ENCODE peak calls at places on chromosomes 11 and 22, in seven cellular contexts. One of them, this sample, is unnamed.

GRCh38 chr11:113313601-113314000 is 782 bp upstream of the TTC12 start:
- DNase-seq in activated gamma-delta T cell treated with anti-CD3 and anti-CD28 coated beads, Interleukin-2, amount 50 U/mL, for 16 hours: no peak
- DNase-seq in activated CD4-positive, alpha-beta T cell treated with anti-CD3 and anti-CD28 coated beads, Interleukin-2, amount 10 ng/mL, durations not matched to agents 7 days and 5 days: no peak
- DNase-seq in transverse colon: no peak
- DNase-seq in stimulated activated CD4-positive, alpha-beta T cell treated with anti-CD3 and anti-CD28 coated beads, Interleukin-1b, Interleukin-23, amount 100 ng/mL, for 4 hours: no peak
- DNase-seq in small intestine: no peak
- DNase-seq in neural crest cell: no peak
- DNase-seq in this sample: no peak

GRCh38 chr22:21623402-21623970 is 6.3 kb downstream of the YDJC start:
- DNase-seq in activated gamma-delta T cell treated with anti-CD3 and anti-CD28 coated beads, Interleukin-2, amount 50 U/mL, for 16 hours: no peak
- DNase-seq in neural crest cell: no peak
- DNase-seq in small intestine: no peak
- DNase-seq in stimulated activated CD4-positive, alpha-beta T cell treated with anti-CD3 and anti-CD28 coated beads, Interleukin-1b, Interleukin-23, amount 100 ng/mL, for 4 hours: no peak
- DNase-seq in activated CD4-positive, alpha-beta T cell treated with anti-CD3 and anti-CD28 coated beads, Interleukin-2, amount 10 ng/mL, durations not matched to agents 7 days and 5 days: no peak
- DNase-seq in transverse colon: no peak
- DNase-seq in this sample: no peak

GRCh38 chr11:41784513-41785335 is 325.3 kb upstream of the LRRC4C start:
- DNase-seq in transverse colon: peak
- DNase-seq in activated CD4-positive, alpha-beta T cell treated with anti-CD3 and anti-CD28 coated beads, Interleukin-2, amount 10 ng/mL, durations not matched to agents 7 days and 5 days: no peak
- DNase-seq in neural crest cell: no peak
- DNase-seq in small intestine: peak
- DNase-seq in stimulated activated CD4-positive, alpha-beta T cell treated with anti-CD3 and anti-CD28 coated beads, Interleukin-1b, Interleukin-23, amount 100 ng/mL, for 4 hours: no peak
- DNase-seq in activated gamma-delta T cell treated with anti-CD3 and anti-CD28 coated beads, Interleukin-2, amount 50 U/mL, for 16 hours: no peak
- DNase-seq in this sample: no peak

GRCh38 chr11:82794490-82794889 is 60.8 kb upstream of the FAM181B start:
- DNase-seq in neural crest cell: no peak
- DNase-seq in small intestine: no peak
- DNase-seq in transverse colon: no peak
- DNase-seq in activated CD4-positive, alpha-beta T cell treated with anti-CD3 and anti-CD28 coated beads, Interleukin-2, amount 10 ng/mL, durations not matched to agents 7 days and 5 days: no peak
- DNase-seq in stimulated activated CD4-positive, alpha-beta T cell treated with anti-CD3 and anti-CD28 coated beads, Interleukin-1b, Interleukin-23, amount 100 ng/mL, for 4 hours: no peak
- DNase-seq in activated gamma-delta T cell treated with anti-CD3 and anti-CD28 coated beads, Interleukin-2, amount 50 U/mL, for 16 hours: no peak
- DNase-seq in this sample: no peak

GRCh38 chr11:101003468-101003867 is 126.1 kb downstream of the PGR start:
- DNase-seq in transverse colon: no peak
- DNase-seq in small intestine: no peak
- DNase-seq in activated gamma-delta T cell treated with anti-CD3 and anti-CD28 coated beads, Interleukin-2, amount 50 U/mL, for 16 hours: no peak
- DNase-seq in stimulated activated CD4-positive, alpha-beta T cell treated with anti-CD3 and anti-CD28 coated beads, Interleukin-1b, Interleukin-23, amount 100 ng/mL, for 4 hours: no peak
- DNase-seq in neural crest cell: no peak
- DNase-seq in activated CD4-positive, alpha-beta T cell treated with anti-CD3 and anti-CD28 coated beads, Interleukin-2, amount 10 ng/mL, durations not matched to agents 7 days and 5 days: no peak
- DNase-seq in this sample: no peak

GRCh38 chr11:83583953-83584352 is 297.8 kb upstream of the CCDC90B start:
- DNase-seq in activated gamma-delta T cell treated with anti-CD3 and anti-CD28 coated beads, Interleukin-2, amount 50 U/mL, for 16 hours: no peak
- DNase-seq in activated CD4-positive, alpha-beta T cell treated with anti-CD3 and anti-CD28 coated beads, Interleukin-2, amount 10 ng/mL, durations not matched to agents 7 days and 5 days: no peak
- DNase-seq in transverse colon: no peak
- DNase-seq in small intestine: no peak
- DNase-seq in neural crest cell: no peak
- DNase-seq in stimulated activated CD4-positive, alpha-beta T cell treated with anti-CD3 and anti-CD28 coated beads, Interleukin-1b, Interleukin-23, amount 100 ng/mL, for 4 hours: no peak
- DNase-seq in this sample: no peak

GRCh38 chr11:36469063-36469462 is 41.0 kb downstream of the TRAF6 start:
- DNase-seq in stimulated activated CD4-positive, alpha-beta T cell treated with anti-CD3 and anti-CD28 coated beads, Interleukin-1b, Interleukin-23, amount 100 ng/mL, for 4 hours: no peak
- DNase-seq in activated gamma-delta T cell treated with anti-CD3 and anti-CD28 coated beads, Interleukin-2, amount 50 U/mL, for 16 hours: no peak
- DNase-seq in neural crest cell: no peak
- DNase-seq in activated CD4-positive, alpha-beta T cell treated with anti-CD3 and anti-CD28 coated beads, Interleukin-2, amount 10 ng/mL, durations not matched to agents 7 days and 5 days: no peak
- DNase-seq in small intestine: no peak
- DNase-seq in transverse colon: no peak
- DNase-seq in this sample: no peak

GRCh38 chr22:21984793-21985192 is 2.2 kb upstream of the TOP3B start:
- DNase-seq in activated CD4-positive, alpha-beta T cell treated with anti-CD3 and anti-CD28 coated beads, Interleukin-2, amount 10 ng/mL, durations not matched to agents 7 days and 5 days: no peak
- DNase-seq in activated gamma-delta T cell treated with anti-CD3 and anti-CD28 coated beads, Interleukin-2, amount 50 U/mL, for 16 hours: no peak
- DNase-seq in stimulated activated CD4-positive, alpha-beta T cell treated with anti-CD3 and anti-CD28 coated beads, Interleukin-1b, Interleukin-23, amount 100 ng/mL, for 4 hours: no peak
- DNase-seq in small intestine: peak
- DNase-seq in neural crest cell: peak
- DNase-seq in transverse colon: no peak
- DNase-seq in this sample: no peak

GRCh38 chr22:22168190-22168940 is 76.2 kb upstream of the VPREB1 start:
- DNase-seq in stimulated activated CD4-positive, alpha-beta T cell treated with anti-CD3 and anti-CD28 coated beads, Interleukin-1b, Interleukin-23, amount 100 ng/mL, for 4 hours: no peak
- DNase-seq in neural crest cell: no peak
- DNase-seq in activated CD4-positive, alpha-beta T cell treated with anti-CD3 and anti-CD28 coated beads, Interleukin-2, amount 10 ng/mL, durations not matched to agents 7 days and 5 days: no peak
- DNase-seq in activated gamma-delta T cell treated with anti-CD3 and anti-CD28 coated beads, Interleukin-2, amount 50 U/mL, for 16 hours: no peak
- DNase-seq in transverse colon: peak
- DNase-seq in small intestine: peak
- DNase-seq in this sample: no peak

GRCh38 chr11:43718373-43718772 is 37.8 kb downstream of the HSD17B12 start:
- DNase-seq in neural crest cell: no peak
- DNase-seq in stimulated activated CD4-positive, alpha-beta T cell treated with anti-CD3 and anti-CD28 coated beads, Interleukin-1b, Interleukin-23, amount 100 ng/mL, for 4 hours: no peak
- DNase-seq in activated gamma-delta T cell treated with anti-CD3 and anti-CD28 coated beads, Interleukin-2, amount 50 U/mL, for 16 hours: no peak
- DNase-seq in transverse colon: no peak
- DNase-seq in activated CD4-positive, alpha-beta T cell treated with anti-CD3 and anti-CD28 coated beads, Interleukin-2, amount 10 ng/mL, durations not matched to agents 7 days and 5 days: no peak
- DNase-seq in small intestine: no peak
- DNase-seq in this sample: no peak

GRCh38 chr11:47264119-47264915 is 5.6 kb upstream of the MADD start:
- DNase-seq in transverse colon: no peak
- DNase-seq in small intestine: no peak
- DNase-seq in activated gamma-delta T cell treated with anti-CD3 and anti-CD28 coated beads, Interleukin-2, amount 50 U/mL, for 16 hours: no peak
- DNase-seq in neural crest cell: no peak
- DNase-seq in activated CD4-positive, alpha-beta T cell treated with anti-CD3 and anti-CD28 coated beads, Interleukin-2, amount 10 ng/mL, durations not matched to agents 7 days and 5 days: no peak
- DNase-seq in stimulated activated CD4-positive, alpha-beta T cell treated with anti-CD3 and anti-CD28 coated beads, Interleukin-1b, Interleukin-23, amount 100 ng/mL, for 4 hours: no peak
- DNase-seq in this sample: no peak

GRCh38 chr11:69131644-69132300 is 24.0 kb upstream of the SMIM38 start:
- DNase-seq in activated CD4-positive, alpha-beta T cell treated with anti-CD3 and anti-CD28 coated beads, Interleukin-2, amount 10 ng/mL, durations not matched to agents 7 days and 5 days: no peak
- DNase-seq in stimulated activated CD4-positive, alpha-beta T cell treated with anti-CD3 and anti-CD28 coated beads, Interleukin-1b, Interleukin-23, amount 100 ng/mL, for 4 hours: no peak
- DNase-seq in transverse colon: peak
- DNase-seq in neural crest cell: peak
- DNase-seq in activated gamma-delta T cell treated with anti-CD3 and anti-CD28 coated beads, Interleukin-2, amount 50 U/mL, for 16 hours: no peak
- DNase-seq in small intestine: peak
- DNase-seq in this sample: no peak

GRCh38 chr11:122140535-122140934 is 24.5 kb upstream of the BLID start:
- DNase-seq in stimulated activated CD4-positive, alpha-beta T cell treated with anti-CD3 and anti-CD28 coated beads, Interleukin-1b, Interleukin-23, amount 100 ng/mL, for 4 hours: no peak
- DNase-seq in activated gamma-delta T cell treated with anti-CD3 and anti-CD28 coated beads, Interleukin-2, amount 50 U/mL, for 16 hours: no peak
- DNase-seq in small intestine: no peak
- DNase-seq in transverse colon: no peak
- DNase-seq in activated CD4-positive, alpha-beta T cell treated with anti-CD3 and anti-CD28 coated beads, Interleukin-2, amount 10 ng/mL, durations not matched to agents 7 days and 5 days: no peak
- DNase-seq in neural crest cell: no peak
- DNase-seq in this sample: no peak

GRCh38 chr11:20261526-20261925 is 101.3 kb upstream of the DBX1 start:
- DNase-seq in transverse colon: no peak
- DNase-seq in neural crest cell: no peak
- DNase-seq in small intestine: no peak
- DNase-seq in activated CD4-positive, alpha-beta T cell treated with anti-CD3 and anti-CD28 coated beads, Interleukin-2, amount 10 ng/mL, durations not matched to agents 7 days and 5 days: no peak
- DNase-seq in stimulated activated CD4-positive, alpha-beta T cell treated with anti-CD3 and anti-CD28 coated beads, Interleukin-1b, Interleukin-23, amount 100 ng/mL, for 4 hours: no peak
- DNase-seq in activated gamma-delta T cell treated with anti-CD3 and anti-CD28 coated beads, Interleukin-2, amount 50 U/mL, for 16 hours: no peak
- DNase-seq in this sample: no peak

GRCh38 chr11:62017878-62018642 is 50.6 kb upstream of the FTH1 start:
- DNase-seq in activated gamma-delta T cell treated with anti-CD3 and anti-CD28 coated beads, Interleukin-2, amount 50 U/mL, for 16 hours: no peak
- DNase-seq in stimulated activated CD4-positive, alpha-beta T cell treated with anti-CD3 and anti-CD28 coated beads, Interleukin-1b, Interleukin-23, amount 100 ng/mL, for 4 hours: no peak
- DNase-seq in neural crest cell: no peak
- DNase-seq in transverse colon: no peak
- DNase-seq in activated CD4-positive, alpha-beta T cell treated with anti-CD3 and anti-CD28 coated beads, Interleukin-2, amount 10 ng/mL, durations not matched to agents 7 days and 5 days: no peak
- DNase-seq in small intestine: no peak
- DNase-seq in this sample: no peak

GRCh38 chr11:116788534-116788933 is 711 bp upstream of the ZPR1 start:
- DNase-seq in activated gamma-delta T cell treated with anti-CD3 and anti-CD28 coated beads, Interleukin-2, amount 50 U/mL, for 16 hours: no peak
- DNase-seq in neural crest cell: no peak
- DNase-seq in small intestine: no peak
- DNase-seq in transverse colon: no peak
- DNase-seq in activated CD4-positive, alpha-beta T cell treated with anti-CD3 and anti-CD28 coated beads, Interleukin-2, amount 10 ng/mL, durations not matched to agents 7 days and 5 days: no peak
- DNase-seq in stimulated activated CD4-positive, alpha-beta T cell treated with anti-CD3 and anti-CD28 coated beads, Interleukin-1b, Interleukin-23, amount 100 ng/mL, for 4 hours: no peak
- DNase-seq in this sample: no peak

GRCh38 chr22:35830305-35830704 is 112.6 kb downstream of the APOL5 start:
- DNase-seq in transverse colon: no peak
- DNase-seq in activated CD4-positive, alpha-beta T cell treated with anti-CD3 and anti-CD28 coated beads, Interleukin-2, amount 10 ng/mL, durations not matched to agents 7 days and 5 days: no peak
- DNase-seq in activated gamma-delta T cell treated with anti-CD3 and anti-CD28 coated beads, Interleukin-2, amount 50 U/mL, for 16 hours: no peak
- DNase-seq in stimulated activated CD4-positive, alpha-beta T cell treated with anti-CD3 and anti-CD28 coated beads, Interleukin-1b, Interleukin-23, amount 100 ng/mL, for 4 hours: no peak
- DNase-seq in neural crest cell: no peak
- DNase-seq in small intestine: no peak
- DNase-seq in this sample: no peak

GRCh38 chr22:19494001-19494560 is 14.4 kb downstream of the CDC45 start:
- DNase-seq in activated CD4-positive, alpha-beta T cell treated with anti-CD3 and anti-CD28 coated beads, Interleukin-2, amount 10 ng/mL, durations not matched to agents 7 days and 5 days: no peak
- DNase-seq in neural crest cell: no peak
- DNase-seq in activated gamma-delta T cell treated with anti-CD3 and anti-CD28 coated beads, Interleukin-2, amount 50 U/mL, for 16 hours: no peak
- DNase-seq in stimulated activated CD4-positive, alpha-beta T cell treated with anti-CD3 and anti-CD28 coated beads, Interleukin-1b, Interleukin-23, amount 100 ng/mL, for 4 hours: no peak
- DNase-seq in small intestine: no peak
- DNase-seq in transverse colon: no peak
- DNase-seq in this sample: no peak

GRCh38 chr11:72015511-72016061 is 16.9 kb downstream of the IL18BP start:
- DNase-seq in transverse colon: no peak
- DNase-seq in small intestine: no peak
- DNase-seq in activated gamma-delta T cell treated with anti-CD3 and anti-CD28 coated beads, Interleukin-2, amount 50 U/mL, for 16 hours: no peak
- DNase-seq in activated CD4-positive, alpha-beta T cell treated with anti-CD3 and anti-CD28 coated beads, Interleukin-2, amount 10 ng/mL, durations not matched to agents 7 days and 5 days: no peak
- DNase-seq in neural crest cell: no peak
- DNase-seq in stimulated activated CD4-positive, alpha-beta T cell treated with anti-CD3 and anti-CD28 coated beads, Interleukin-1b, Interleukin-23, amount 100 ng/mL, for 4 hours: no peak
- DNase-seq in this sample: no peak

GRCh38 chr11:64015935-64016468 is 19.7 kb upstream of the FLRT1 start:
- DNase-seq in transverse colon: no peak
- DNase-seq in stimulated activated CD4-positive, alpha-beta T cell treated with anti-CD3 and anti-CD28 coated beads, Interleukin-1b, Interleukin-23, amount 100 ng/mL, for 4 hours: no peak
- DNase-seq in activated CD4-positive, alpha-beta T cell treated with anti-CD3 and anti-CD28 coated beads, Interleukin-2, amount 10 ng/mL, durations not matched to agents 7 days and 5 days: no peak
- DNase-seq in small intestine: no peak
- DNase-seq in activated gamma-delta T cell treated with anti-CD3 and anti-CD28 coated beads, Interleukin-2, amount 50 U/mL, for 16 hours: no peak
- DNase-seq in neural crest cell: no peak
- DNase-seq in this sample: no peak

GRCh38 chr11:20047006-20047405 is 113.3 kb downstream of the DBX1 start:
- DNase-seq in stimulated activated CD4-positive, alpha-beta T cell treated with anti-CD3 and anti-CD28 coated beads, Interleukin-1b, Interleukin-23, amount 100 ng/mL, for 4 hours: no peak
- DNase-seq in activated gamma-delta T cell treated with anti-CD3 and anti-CD28 coated beads, Interleukin-2, amount 50 U/mL, for 16 hours: no peak
- DNase-seq in activated CD4-positive, alpha-beta T cell treated with anti-CD3 and anti-CD28 coated beads, Interleukin-2, amount 10 ng/mL, durations not matched to agents 7 days and 5 days: no peak
- DNase-seq in transverse colon: no peak
- DNase-seq in neural crest cell: no peak
- DNase-seq in small intestine: no peak
- DNase-seq in this sample: no peak

GRCh38 chr11:65504671-65505433 is 6.0 kb downstream of the MALAT1 start:
- DNase-seq in neural crest cell: no peak
- DNase-seq in activated CD4-positive, alpha-beta T cell treated with anti-CD3 and anti-CD28 coated beads, Interleukin-2, amount 10 ng/mL, durations not matched to agents 7 days and 5 days: no peak
- DNase-seq in transverse colon: no peak
- DNase-seq in stimulated activated CD4-positive, alpha-beta T cell treated with anti-CD3 and anti-CD28 coated beads, Interleukin-1b, Interleukin-23, amount 100 ng/mL, for 4 hours: no peak
- DNase-seq in small intestine: no peak
- DNase-seq in activated gamma-delta T cell treated with anti-CD3 and anti-CD28 coated beads, Interleukin-2, amount 50 U/mL, for 16 hours: no peak
- DNase-seq in this sample: no peak

GRCh38 chr22:44360686-44361381 is 48.1 kb upstream of the SHISAL1 start:
- DNase-seq in small intestine: no peak
- DNase-seq in transverse colon: peak
- DNase-seq in neural crest cell: no peak
- DNase-seq in activated gamma-delta T cell treated with anti-CD3 and anti-CD28 coated beads, Interleukin-2, amount 50 U/mL, for 16 hours: no peak
- DNase-seq in activated CD4-positive, alpha-beta T cell treated with anti-CD3 and anti-CD28 coated beads, Interleukin-2, amount 10 ng/mL, durations not matched to agents 7 days and 5 days: no peak
- DNase-seq in stimulated activated CD4-positive, alpha-beta T cell treated with anti-CD3 and anti-CD28 coated beads, Interleukin-1b, Interleukin-23, amount 100 ng/mL, for 4 hours: no peak
- DNase-seq in this sample: no peak

GRCh38 chr11:63277345-63277943 is 34.0 kb upstream of the SLC22A25 start:
- DNase-seq in neural crest cell: no peak
- DNase-seq in small intestine: peak
- DNase-seq in activated gamma-delta T cell treated with anti-CD3 and anti-CD28 coated beads, Interleukin-2, amount 50 U/mL, for 16 hours: no peak
- DNase-seq in transverse colon: no peak
- DNase-seq in activated CD4-positive, alpha-beta T cell treated with anti-CD3 and anti-CD28 coated beads, Interleukin-2, amount 10 ng/mL, durations not matched to agents 7 days and 5 days: no peak
- DNase-seq in stimulated activated CD4-positive, alpha-beta T cell treated with anti-CD3 and anti-CD28 coated beads, Interleukin-1b, Interleukin-23, amount 100 ng/mL, for 4 hours: no peak
- DNase-seq in this sample: no peak

GRCh38 chr11:9922806-9923205 is 258.9 kb downstream of the SWAP70 start:
- DNase-seq in transverse colon: no peak
- DNase-seq in activated gamma-delta T cell treated with anti-CD3 and anti-CD28 coated beads, Interleukin-2, amount 50 U/mL, for 16 hours: no peak
- DNase-seq in activated CD4-positive, alpha-beta T cell treated with anti-CD3 and anti-CD28 coated beads, Interleukin-2, amount 10 ng/mL, durations not matched to agents 7 days and 5 days: no peak
- DNase-seq in small intestine: no peak
- DNase-seq in neural crest cell: no peak
- DNase-seq in stimulated activated CD4-positive, alpha-beta T cell treated with anti-CD3 and anti-CD28 coated beads, Interleukin-1b, Interleukin-23, amount 100 ng/mL, for 4 hours: no peak
- DNase-seq in this sample: no peak

GRCh38 chr22:45205624-45205925 is 35.1 kb downstream of the KIAA0930 start:
- DNase-seq in neural crest cell: no peak
- DNase-seq in transverse colon: no peak
- DNase-seq in stimulated activated CD4-positive, alpha-beta T cell treated with anti-CD3 and anti-CD28 coated beads, Interleukin-1b, Interleukin-23, amount 100 ng/mL, for 4 hours: no peak
- DNase-seq in activated CD4-positive, alpha-beta T cell treated with anti-CD3 and anti-CD28 coated beads, Interleukin-2, amount 10 ng/mL, durations not matched to agents 7 days and 5 days: no peak
- DNase-seq in activated gamma-delta T cell treated with anti-CD3 and anti-CD28 coated beads, Interleukin-2, amount 50 U/mL, for 16 hours: no peak
- DNase-seq in small intestine: no peak
- DNase-seq in this sample: no peak

GRCh38 chr11:121650520-121651266 is 197.9 kb upstream of the SORL1-AS1 start:
- DNase-seq in transverse colon: no peak
- DNase-seq in stimulated activated CD4-positive, alpha-beta T cell treated with anti-CD3 and anti-CD28 coated beads, Interleukin-1b, Interleukin-23, amount 100 ng/mL, for 4 hours: no peak
- DNase-seq in neural crest cell: no peak
- DNase-seq in small intestine: no peak
- DNase-seq in activated CD4-positive, alpha-beta T cell treated with anti-CD3 and anti-CD28 coated beads, Interleukin-2, amount 10 ng/mL, durations not matched to agents 7 days and 5 days: peak
- DNase-seq in activated gamma-delta T cell treated with anti-CD3 and anti-CD28 coated beads, Interleukin-2, amount 50 U/mL, for 16 hours: no peak
- DNase-seq in this sample: no peak

GRCh38 chr11:46450846-46451470 is 59.4 kb upstream of the CHRM4 start:
- DNase-seq in activated CD4-positive, alpha-beta T cell treated with anti-CD3 and anti-CD28 coated beads, Interleukin-2, amount 10 ng/mL, durations not matched to agents 7 days and 5 days: no peak
- DNase-seq in stimulated activated CD4-positive, alpha-beta T cell treated with anti-CD3 and anti-CD28 coated beads, Interleukin-1b, Interleukin-23, amount 100 ng/mL, for 4 hours: no peak
- DNase-seq in activated gamma-delta T cell treated with anti-CD3 and anti-CD28 coated beads, Interleukin-2, amount 50 U/mL, for 16 hours: no peak
- DNase-seq in transverse colon: no peak
- DNase-seq in neural crest cell: no peak
- DNase-seq in small intestine: no peak
- DNase-seq in this sample: no peak

GRCh38 chr11:27938011-27938410 is 169.9 kb downstream of the KIF18A start:
- DNase-seq in activated CD4-positive, alpha-beta T cell treated with anti-CD3 and anti-CD28 coated beads, Interleukin-2, amount 10 ng/mL, durations not matched to agents 7 days and 5 days: no peak
- DNase-seq in transverse colon: no peak
- DNase-seq in activated gamma-delta T cell treated with anti-CD3 and anti-CD28 coated beads, Interleukin-2, amount 50 U/mL, for 16 hours: no peak
- DNase-seq in small intestine: no peak
- DNase-seq in neural crest cell: no peak
- DNase-seq in stimulated activated CD4-positive, alpha-beta T cell treated with anti-CD3 and anti-CD28 coated beads, Interleukin-1b, Interleukin-23, amount 100 ng/mL, for 4 hours: no peak
- DNase-seq in this sample: no peak

GRCh38 chr22:50314455-50315288 is 7.2 kb upstream of the PLXNB2 start:
- DNase-seq in small intestine: peak
- DNase-seq in neural crest cell: no peak
- DNase-seq in activated CD4-positive, alpha-beta T cell treated with anti-CD3 and anti-CD28 coated beads, Interleukin-2, amount 10 ng/mL, durations not matched to agents 7 days and 5 days: peak
- DNase-seq in activated gamma-delta T cell treated with anti-CD3 and anti-CD28 coated beads, Interleukin-2, amount 50 U/mL, for 16 hours: peak
- DNase-seq in transverse colon: peak
- DNase-seq in stimulated activated CD4-positive, alpha-beta T cell treated with anti-CD3 and anti-CD28 coated beads, Interleukin-1b, Interleukin-23, amount 100 ng/mL, for 4 hours: peak
- DNase-seq in this sample: no peak

GRCh38 chr11:27012254-27012921 is 18.5 kb downstream of the FIBIN start:
- DNase-seq in activated CD4-positive, alpha-beta T cell treated with anti-CD3 and anti-CD28 coated beads, Interleukin-2, amount 10 ng/mL, durations not matched to agents 7 days and 5 days: no peak
- DNase-seq in activated gamma-delta T cell treated with anti-CD3 and anti-CD28 coated beads, Interleukin-2, amount 50 U/mL, for 16 hours: no peak
- DNase-seq in small intestine: no peak
- DNase-seq in neural crest cell: no peak
- DNase-seq in transverse colon: peak
- DNase-seq in stimulated activated CD4-positive, alpha-beta T cell treated with anti-CD3 and anti-CD28 coated beads, Interleukin-1b, Interleukin-23, amount 100 ng/mL, for 4 hours: no peak
- DNase-seq in this sample: no peak

GRCh38 chr22:23606204-23607131 is 25.7 kb downstream of the DRICH1 start:
- DNase-seq in activated CD4-positive, alpha-beta T cell treated with anti-CD3 and anti-CD28 coated beads, Interleukin-2, amount 10 ng/mL, durations not matched to agents 7 days and 5 days: no peak
- DNase-seq in activated gamma-delta T cell treated with anti-CD3 and anti-CD28 coated beads, Interleukin-2, amount 50 U/mL, for 16 hours: no peak
- DNase-seq in small intestine: no peak
- DNase-seq in transverse colon: no peak
- DNase-seq in neural crest cell: no peak
- DNase-seq in stimulated activated CD4-positive, alpha-beta T cell treated with anti-CD3 and anti-CD28 coated beads, Interleukin-1b, Interleukin-23, amount 100 ng/mL, for 4 hours: no peak
- DNase-seq in this sample: no peak

GRCh38 chr11:118056806-118057205 is 20.1 kb upstream of the TMPRSS4 start:
- DNase-seq in activated CD4-positive, alpha-beta T cell treated with anti-CD3 and anti-CD28 coated beads, Interleukin-2, amount 10 ng/mL, durations not matched to agents 7 days and 5 days: no peak
- DNase-seq in activated gamma-delta T cell treated with anti-CD3 and anti-CD28 coated beads, Interleukin-2, amount 50 U/mL, for 16 hours: no peak
- DNase-seq in small intestine: no peak
- DNase-seq in stimulated activated CD4-positive, alpha-beta T cell treated with anti-CD3 and anti-CD28 coated beads, Interleukin-1b, Interleukin-23, amount 100 ng/mL, for 4 hours: no peak
- DNase-seq in transverse colon: peak
- DNase-seq in neural crest cell: no peak
- DNase-seq in this sample: no peak

GRCh38 chr22:31127181-31127772 is 4.5 kb downstream of the INPP5J start:
- DNase-seq in small intestine: no peak
- DNase-seq in activated CD4-positive, alpha-beta T cell treated with anti-CD3 and anti-CD28 coated beads, Interleukin-2, amount 10 ng/mL, durations not matched to agents 7 days and 5 days: no peak
- DNase-seq in activated gamma-delta T cell treated with anti-CD3 and anti-CD28 coated beads, Interleukin-2, amount 50 U/mL, for 16 hours: no peak
- DNase-seq in transverse colon: no peak
- DNase-seq in stimulated activated CD4-positive, alpha-beta T cell treated with anti-CD3 and anti-CD28 coated beads, Interleukin-1b, Interleukin-23, amount 100 ng/mL, for 4 hours: no peak
- DNase-seq in neural crest cell: no peak
- DNase-seq in this sample: no peak

GRCh38 chr22:42202669-42203068 is 67.8 kb downstream of the TCF20 start:
- DNase-seq in activated CD4-positive, alpha-beta T cell treated with anti-CD3 and anti-CD28 coated beads, Interleukin-2, amount 10 ng/mL, durations not matched to agents 7 days and 5 days: peak
- DNase-seq in activated gamma-delta T cell treated with anti-CD3 and anti-CD28 coated beads, Interleukin-2, amount 50 U/mL, for 16 hours: peak
- DNase-seq in small intestine: peak
- DNase-seq in transverse colon: no peak
- DNase-seq in stimulated activated CD4-positive, alpha-beta T cell treated with anti-CD3 and anti-CD28 coated beads, Interleukin-1b, Interleukin-23, amount 100 ng/mL, for 4 hours: peak
- DNase-seq in neural crest cell: no peak
- DNase-seq in this sample: no peak

This sample was measured in cerebellar nuclear complex.